ENCODE peak calls at places on chromosomes 11 and 22, in ten cellular contexts. One of them, this sample, is unnamed. For H3K27me3, the result is how much of the 10 kb centered on the place peaks cover.

GRCh38 chr11:69704508-69705245 is 855 bp upstream of the FGF19 start:
- DNase-seq in Peyer's patch: no peak
- DNase-seq in transverse colon: no peak
- DNase-seq in psoas muscle: no peak
- DNase-seq in heart right ventricle: no peak
- DNase-seq in cardiac muscle cell: peak
- DNase-seq in CD8-positive, alpha-beta T cell: no peak
- DNase-seq in GM23248: peak
- DNase-seq in mesendoderm: peak
- DNase-seq in left ventricle myocardium inferior: no peak
- DNase-seq in this sample: no peak

GRCh38 chr22:37940698-37941376 is 12.6 kb downstream of the C22orf23 start:
- DNase-seq in cardiac muscle cell: no peak
- DNase-seq in left ventricle myocardium inferior: no peak
- DNase-seq in CD8-positive, alpha-beta T cell: no peak
- DNase-seq in transverse colon: no peak
- DNase-seq in Peyer's patch: no peak
- DNase-seq in GM23248: peak
- DNase-seq in heart right ventricle: no peak
- DNase-seq in mesendoderm: no peak
- DNase-seq in psoas muscle: no peak
- DNase-seq in this sample: no peak

GRCh38 chr11:118679483-118679882 is at the start of gene TREH:
- DNase-seq in Peyer's patch: peak
- DNase-seq in psoas muscle: no peak
- DNase-seq in left ventricle myocardium inferior: no peak
- DNase-seq in CD8-positive, alpha-beta T cell: no peak
- DNase-seq in heart right ventricle: no peak
- DNase-seq in mesendoderm: no peak
- DNase-seq in GM23248: no peak
- DNase-seq in cardiac muscle cell: no peak
- DNase-seq in transverse colon: peak
- DNase-seq in this sample: no peak

GRCh38 chr11:122745111-122745510 is 89.6 kb downstream of the UBASH3B start:
- DNase-seq in heart right ventricle: no peak
- DNase-seq in left ventricle myocardium inferior: no peak
- DNase-seq in CD8-positive, alpha-beta T cell: no peak
- DNase-seq in psoas muscle: no peak
- DNase-seq in GM23248: no peak
- DNase-seq in mesendoderm: no peak
- DNase-seq in Peyer's patch: no peak
- DNase-seq in cardiac muscle cell: no peak
- DNase-seq in transverse colon: no peak
- DNase-seq in this sample: no peak

GRCh38 chr11:3747704-3748103 is 49.6 kb downstream of the NUP98 start:
- DNase-seq in mesendoderm: peak
- DNase-seq in left ventricle myocardium inferior: no peak
- DNase-seq in CD8-positive, alpha-beta T cell: no peak
- DNase-seq in cardiac muscle cell: no peak
- DNase-seq in transverse colon: no peak
- DNase-seq in GM23248: peak
- DNase-seq in psoas muscle: no peak
- DNase-seq in Peyer's patch: no peak
- DNase-seq in heart right ventricle: no peak
- DNase-seq in this sample: no peak

GRCh38 chr11:20035701-20036601 is 124.3 kb downstream of the DBX1 start:
- DNase-seq in left ventricle myocardium inferior: no peak
- DNase-seq in cardiac muscle cell: no peak
- DNase-seq in psoas muscle: no peak
- DNase-seq in CD8-positive, alpha-beta T cell: no peak
- DNase-seq in GM23248: peak
- DNase-seq in mesendoderm: no peak
- DNase-seq in Peyer's patch: no peak
- DNase-seq in transverse colon: no peak
- DNase-seq in heart right ventricle: no peak
- DNase-seq in this sample: no peak

GRCh38 chr11:101010899-101011298 is 118.7 kb downstream of the PGR start:
- DNase-seq in CD8-positive, alpha-beta T cell: no peak
- DNase-seq in psoas muscle: no peak
- DNase-seq in GM23248: no peak
- DNase-seq in Peyer's patch: no peak
- DNase-seq in cardiac muscle cell: no peak
- DNase-seq in mesendoderm: peak
- DNase-seq in heart right ventricle: no peak
- DNase-seq in left ventricle myocardium inferior: no peak
- DNase-seq in transverse colon: no peak
- DNase-seq in this sample: no peak

GRCh38 chr11:130070109-130070828 is 575 bp downstream of the APLP2 start:
- DNase-seq in heart right ventricle: no peak
- DNase-seq in Peyer's patch: peak
- DNase-seq in left ventricle myocardium inferior: peak
- DNase-seq in mesendoderm: peak
- DNase-seq in cardiac muscle cell: peak
- DNase-seq in CD8-positive, alpha-beta T cell: peak
- DNase-seq in GM23248: peak
- DNase-seq in transverse colon: peak
- DNase-seq in psoas muscle: peak
- DNase-seq in this sample: peak

GRCh38 chr22:17916226-17916889 is 108.0 kb downstream of the MICAL3 start:
- DNase-seq in GM23248: no peak
- DNase-seq in cardiac muscle cell: peak
- DNase-seq in transverse colon: no peak
- DNase-seq in psoas muscle: no peak
- DNase-seq in mesendoderm: no peak
- DNase-seq in left ventricle myocardium inferior: no peak
- DNase-seq in heart right ventricle: no peak
- DNase-seq in Peyer's patch: no peak
- DNase-seq in CD8-positive, alpha-beta T cell: no peak
- DNase-seq in this sample: no peak

DNA sequence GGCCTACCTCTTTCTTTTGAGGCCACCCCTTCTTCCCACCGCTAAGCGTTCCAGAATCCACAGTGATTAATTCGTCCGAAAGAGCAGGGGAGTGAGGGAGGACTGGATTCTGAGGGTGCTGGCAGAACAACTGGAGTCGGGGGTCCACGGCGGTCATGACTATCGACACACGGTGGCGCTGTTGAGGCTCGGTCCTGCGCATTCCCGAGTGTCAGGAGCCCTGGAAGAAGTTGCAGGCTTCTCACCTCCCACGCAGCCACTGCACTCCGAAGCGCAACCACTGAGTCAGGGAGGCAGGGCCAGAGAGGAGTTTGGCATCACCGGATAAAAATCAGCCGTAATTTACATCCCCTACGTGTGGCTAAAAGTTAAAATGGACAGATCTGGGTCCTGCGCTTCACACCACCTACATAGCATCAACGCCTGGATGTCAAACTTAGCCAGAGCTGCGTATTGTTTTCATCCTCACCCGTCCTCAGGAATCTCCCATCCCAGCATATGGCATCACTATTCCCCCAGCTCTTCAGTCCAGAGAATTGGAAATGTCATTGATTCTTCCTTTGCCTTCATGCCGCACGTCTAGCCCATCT is 10.7 kb upstream of the CTSF start:
- DNase-seq in CD8-positive, alpha-beta T cell: peak
- DNase-seq in GM23248: peak
- DNase-seq in mesendoderm: peak
- DNase-seq in cardiac muscle cell: peak
- DNase-seq in psoas muscle: peak
- DNase-seq in heart right ventricle: peak
- DNase-seq in Peyer's patch: peak
- DNase-seq in transverse colon: peak
- DNase-seq in left ventricle myocardium inferior: peak
- DNase-seq in this sample: peak
- H3K27me3 ChIP-seq in CD8-positive, alpha-beta T cell: under half
- H3K27me3 ChIP-seq in GM23248: under half
- H3K27me3 ChIP-seq in mesendoderm: under half
- H3K27me3 ChIP-seq in cardiac muscle cell: under half
- H3K27me3 ChIP-seq in psoas muscle: under half
- H3K27me3 ChIP-seq in heart right ventricle: under half
- H3K27me3 ChIP-seq in Peyer's patch: under half
- H3K27me3 ChIP-seq in transverse colon: under half
- H3K27me3 ChIP-seq in left ventricle myocardium inferior: under half
- H3K27me3 ChIP-seq in this sample: under half

DNA sequence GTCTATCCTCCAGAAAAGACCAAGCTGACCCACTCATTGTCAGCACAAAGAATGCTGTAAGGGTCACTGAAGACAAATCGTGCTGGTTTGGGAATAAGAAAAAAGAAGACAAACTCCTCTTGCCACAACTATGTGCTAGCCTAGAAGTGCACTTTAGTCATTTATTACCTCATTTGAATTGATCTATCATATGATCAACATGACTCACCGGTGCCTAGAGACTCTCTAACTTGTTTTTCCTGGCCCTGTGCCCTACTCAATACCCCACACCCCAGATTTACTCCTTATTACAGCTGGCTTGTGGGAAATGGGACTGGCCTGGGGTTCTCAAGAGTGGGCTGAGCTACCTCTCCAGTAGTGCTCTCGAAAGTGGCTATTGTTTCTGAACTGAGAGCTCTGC is 35.9 kb upstream of the HORMAD2 start:
- DNase-seq in heart right ventricle: no peak
- DNase-seq in cardiac muscle cell: no peak
- DNase-seq in transverse colon: peak
- DNase-seq in GM23248: peak
- DNase-seq in mesendoderm: no peak
- DNase-seq in psoas muscle: no peak
- DNase-seq in Peyer's patch: no peak
- DNase-seq in CD8-positive, alpha-beta T cell: no peak
- DNase-seq in left ventricle myocardium inferior: no peak
- DNase-seq in this sample: no peak
- H3K27ac ChIP-seq in heart right ventricle: no peak
- H3K27ac ChIP-seq in cardiac muscle cell: no peak
- H3K27ac ChIP-seq in transverse colon: peak
- H3K27ac ChIP-seq in GM23248: peak
- H3K27ac ChIP-seq in mesendoderm: no peak
- H3K27ac ChIP-seq in psoas muscle: no peak
- H3K27ac ChIP-seq in Peyer's patch: no peak
- H3K27ac ChIP-seq in CD8-positive, alpha-beta T cell: no peak
- H3K27ac ChIP-seq in left ventricle myocardium inferior: no peak
- H3K27ac ChIP-seq in this sample: no peak

DNA sequence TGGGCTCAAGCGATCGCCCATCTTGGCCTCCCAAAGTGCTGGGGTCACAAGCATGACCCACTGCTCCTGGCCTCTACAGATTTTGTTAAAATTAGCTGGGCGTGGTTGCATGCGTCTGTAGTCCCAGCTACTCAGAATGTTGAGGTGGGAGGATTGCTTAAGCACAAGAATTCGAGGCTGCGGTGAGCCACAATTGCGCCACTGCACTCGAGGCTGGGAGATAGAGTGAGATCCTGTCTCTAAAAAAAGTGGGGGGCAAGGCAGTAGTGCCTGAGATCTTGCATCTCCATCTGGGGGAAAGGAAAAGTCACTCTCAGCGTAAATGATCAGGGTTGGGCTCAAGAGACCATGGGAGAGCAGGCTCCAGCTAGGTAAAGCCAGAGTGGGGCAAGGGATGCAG is 10.5 kb upstream of the DGKZ start:
- DNase-seq in psoas muscle: no peak
- DNase-seq in CD8-positive, alpha-beta T cell: no peak
- DNase-seq in GM23248: peak
- DNase-seq in cardiac muscle cell: no peak
- DNase-seq in Peyer's patch: no peak
- DNase-seq in mesendoderm: no peak
- DNase-seq in transverse colon: no peak
- DNase-seq in left ventricle myocardium inferior: no peak
- DNase-seq in heart right ventricle: no peak
- DNase-seq in this sample: peak
- H3K27me3 ChIP-seq in psoas muscle: under half
- H3K27me3 ChIP-seq in CD8-positive, alpha-beta T cell: under half
- H3K27me3 ChIP-seq in GM23248: under half
- H3K27me3 ChIP-seq in cardiac muscle cell: under half
- H3K27me3 ChIP-seq in Peyer's patch: under half
- H3K27me3 ChIP-seq in mesendoderm: under half
- H3K27me3 ChIP-seq in transverse colon: under half
- H3K27me3 ChIP-seq in left ventricle myocardium inferior: under half
- H3K27me3 ChIP-seq in heart right ventricle: under half
- H3K27me3 ChIP-seq in this sample: under half

DNA sequence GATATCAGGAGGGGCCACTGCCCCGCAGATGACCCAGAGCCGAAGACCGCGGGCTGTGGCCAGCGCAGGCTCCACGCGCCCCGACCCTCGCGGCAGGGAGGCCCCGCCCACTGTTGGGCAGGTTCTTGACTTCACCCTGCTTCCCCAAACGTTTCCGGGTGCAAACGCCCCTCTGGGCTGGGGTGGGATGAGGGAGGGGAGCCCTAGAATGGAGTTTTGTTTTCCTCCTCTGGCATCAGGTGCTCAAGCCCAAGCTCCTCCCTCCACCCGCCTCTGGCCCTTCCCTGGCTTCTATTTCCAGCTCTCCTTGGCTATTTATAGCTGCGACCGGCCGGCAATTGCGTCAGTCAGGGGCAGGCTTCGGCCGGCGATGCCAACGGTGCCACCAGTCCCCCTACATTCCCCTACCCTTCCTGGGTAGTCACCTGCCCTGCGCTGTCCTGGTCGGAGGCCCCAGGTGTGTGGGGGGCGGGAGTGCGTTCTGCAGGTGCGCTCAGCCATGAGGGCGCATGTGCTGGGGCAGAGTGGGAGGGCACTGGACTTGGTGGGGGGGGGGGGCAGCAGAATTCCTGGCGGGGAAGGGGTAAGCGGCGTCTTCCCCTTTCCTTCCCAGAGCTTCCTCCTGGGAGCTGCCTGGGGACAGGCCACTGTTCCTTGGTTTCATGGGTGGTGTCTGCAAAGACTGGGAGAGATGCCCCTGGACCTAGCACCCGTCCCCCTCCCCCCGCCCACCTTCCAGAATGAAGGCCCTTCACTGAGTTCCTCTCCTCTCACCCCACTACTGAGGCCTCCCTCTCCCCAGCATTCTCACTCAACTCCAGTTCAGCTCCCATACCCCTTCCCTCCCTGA is 23.6 kb downstream of the DUSP8 start:
- DNase-seq in CD8-positive, alpha-beta T cell: peak
- DNase-seq in mesendoderm: peak
- DNase-seq in Peyer's patch: peak
- DNase-seq in left ventricle myocardium inferior: peak
- DNase-seq in GM23248: peak
- DNase-seq in transverse colon: peak
- DNase-seq in psoas muscle: peak
- DNase-seq in heart right ventricle: peak
- DNase-seq in cardiac muscle cell: peak
- DNase-seq in this sample: peak
- H3K27ac ChIP-seq in CD8-positive, alpha-beta T cell: no peak
- H3K27ac ChIP-seq in mesendoderm: no peak
- H3K27ac ChIP-seq in Peyer's patch: no peak
- H3K27ac ChIP-seq in left ventricle myocardium inferior: peak
- H3K27ac ChIP-seq in GM23248: no peak
- H3K27ac ChIP-seq in transverse colon: peak
- H3K27ac ChIP-seq in psoas muscle: peak
- H3K27ac ChIP-seq in heart right ventricle: peak
- H3K27ac ChIP-seq in cardiac muscle cell: no peak
- H3K27ac ChIP-seq in this sample: no peak

DNA sequence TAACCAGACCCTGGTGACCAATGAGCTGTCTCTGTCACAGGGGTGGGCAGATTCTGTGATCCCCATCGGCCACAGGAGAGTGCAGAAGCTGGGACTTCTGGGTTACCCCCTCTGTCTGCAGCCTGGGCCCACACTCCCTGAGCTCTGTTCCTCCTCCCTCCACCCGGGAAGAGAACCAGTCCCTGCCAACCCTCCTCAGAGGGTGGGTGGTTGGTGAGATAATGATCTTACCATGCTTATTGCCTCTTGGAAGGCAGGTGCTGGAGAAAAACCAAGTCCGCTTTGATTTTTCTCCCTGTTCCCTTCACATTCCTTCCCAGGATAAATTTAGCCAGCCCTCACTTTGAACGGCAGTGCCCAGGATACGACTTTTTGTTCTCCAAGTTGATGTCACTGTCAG is 17.3 kb downstream of the PRG3 start:
- DNase-seq in transverse colon: no peak
- DNase-seq in left ventricle myocardium inferior: no peak
- DNase-seq in psoas muscle: no peak
- DNase-seq in mesendoderm: no peak
- DNase-seq in cardiac muscle cell: no peak
- DNase-seq in heart right ventricle: no peak
- DNase-seq in GM23248: no peak
- DNase-seq in Peyer's patch: no peak
- DNase-seq in CD8-positive, alpha-beta T cell: no peak
- DNase-seq in this sample: no peak
- H3K27me3 ChIP-seq in transverse colon: under half
- H3K27me3 ChIP-seq in left ventricle myocardium inferior: under half
- H3K27me3 ChIP-seq in psoas muscle: under half
- H3K27me3 ChIP-seq in mesendoderm: under half
- H3K27me3 ChIP-seq in cardiac muscle cell: under half
- H3K27me3 ChIP-seq in heart right ventricle: under half
- H3K27me3 ChIP-seq in GM23248: under half
- H3K27me3 ChIP-seq in Peyer's patch: under half
- H3K27me3 ChIP-seq in CD8-positive, alpha-beta T cell: under half
- H3K27me3 ChIP-seq in this sample: under half